ENCODE peak calls at places on chromosomes 4 and X, in six cellular contexts. One of them, this sample, is unnamed.

GRCh38 chrX:110125435-110125834 is 122.5 kb downstream of the TMEM164 start:
- DNase-seq in omental fat pad: no peak
- DNase-seq in Peyer's patch: no peak
- DNase-seq in CD4-positive, alpha-beta T cell: no peak
- DNase-seq in tibial artery: no peak
- DNase-seq in esophagus squamous epithelium: no peak
- DNase-seq in this sample: peak

GRCh38 chr4:61397174-61397573 is 197.0 kb downstream of the ADGRL3 start:
- DNase-seq in omental fat pad: no peak
- DNase-seq in tibial artery: no peak
- DNase-seq in CD4-positive, alpha-beta T cell: no peak
- DNase-seq in Peyer's patch: no peak
- DNase-seq in esophagus squamous epithelium: no peak
- DNase-seq in this sample: no peak

GRCh38 chrX:15515931-15516330 is 15.3 kb downstream of the BMX start:
- DNase-seq in esophagus squamous epithelium: no peak
- DNase-seq in tibial artery: no peak
- DNase-seq in omental fat pad: no peak
- DNase-seq in Peyer's patch: no peak
- DNase-seq in CD4-positive, alpha-beta T cell: no peak
- DNase-seq in this sample: no peak

GRCh38 chrX:154602766-154603437 is 16.2 kb downstream of the CTAG1B start:
- DNase-seq in omental fat pad: no peak
- DNase-seq in Peyer's patch: no peak
- DNase-seq in esophagus squamous epithelium: no peak
- DNase-seq in tibial artery: no peak
- DNase-seq in CD4-positive, alpha-beta T cell: no peak
- DNase-seq in this sample: no peak

GRCh38 chr4:14568356-14568755 is 433.9 kb upstream of the CPEB2 start:
- DNase-seq in tibial artery: no peak
- DNase-seq in Peyer's patch: no peak
- DNase-seq in esophagus squamous epithelium: no peak
- DNase-seq in omental fat pad: no peak
- DNase-seq in CD4-positive, alpha-beta T cell: no peak
- DNase-seq in this sample: no peak

GRCh38 chr4:7310441-7310840 is 118.1 kb downstream of the SORCS2 start:
- DNase-seq in tibial artery: no peak
- DNase-seq in esophagus squamous epithelium: no peak
- DNase-seq in omental fat pad: no peak
- DNase-seq in CD4-positive, alpha-beta T cell: no peak
- DNase-seq in Peyer's patch: no peak
- DNase-seq in this sample: no peak

GRCh38 chrX:48688531-48689142 is 5.0 kb downstream of the WAS start:
- DNase-seq in tibial artery: no peak
- DNase-seq in Peyer's patch: no peak
- DNase-seq in omental fat pad: no peak
- DNase-seq in CD4-positive, alpha-beta T cell: no peak
- DNase-seq in esophagus squamous epithelium: no peak
- DNase-seq in this sample: no peak

GRCh38 chr4:15234101-15234500 is 193.7 kb upstream of the C1QTNF7 start:
- DNase-seq in tibial artery: no peak
- DNase-seq in Peyer's patch: no peak
- DNase-seq in omental fat pad: no peak
- DNase-seq in CD4-positive, alpha-beta T cell: no peak
- DNase-seq in esophagus squamous epithelium: no peak
- DNase-seq in this sample: no peak

GRCh38 chr4:95869961-95870500 is 30.1 kb downstream of the PDHA2 start:
- DNase-seq in omental fat pad: no peak
- DNase-seq in CD4-positive, alpha-beta T cell: no peak
- DNase-seq in tibial artery: no peak
- DNase-seq in Peyer's patch: no peak
- DNase-seq in esophagus squamous epithelium: no peak
- DNase-seq in this sample: no peak

GRCh38 chr4:76758290-76758882 is 139.6 kb downstream of the SOWAHB start:
- DNase-seq in tibial artery: no peak
- DNase-seq in Peyer's patch: no peak
- DNase-seq in CD4-positive, alpha-beta T cell: no peak
- DNase-seq in esophagus squamous epithelium: no peak
- DNase-seq in omental fat pad: no peak
- DNase-seq in this sample: no peak

GRCh38 chr4:53863731-53864130 is 200.7 kb downstream of the CHIC2 start:
- DNase-seq in Peyer's patch: no peak
- DNase-seq in omental fat pad: no peak
- DNase-seq in CD4-positive, alpha-beta T cell: no peak
- DNase-seq in esophagus squamous epithelium: no peak
- DNase-seq in tibial artery: no peak
- DNase-seq in this sample: no peak

GRCh38 chr4:10168151-10168550 is 51.6 kb upstream of the WDR1 start:
- DNase-seq in omental fat pad: no peak
- DNase-seq in esophagus squamous epithelium: no peak
- DNase-seq in CD4-positive, alpha-beta T cell: no peak
- DNase-seq in Peyer's patch: no peak
- DNase-seq in tibial artery: no peak
- DNase-seq in this sample: no peak

GRCh38 chr4:8039290-8039689 is 99.6 kb upstream of the AFAP1 start:
- DNase-seq in omental fat pad: no peak
- DNase-seq in Peyer's patch: no peak
- DNase-seq in esophagus squamous epithelium: no peak
- DNase-seq in tibial artery: no peak
- DNase-seq in CD4-positive, alpha-beta T cell: no peak
- DNase-seq in this sample: no peak

GRCh38 chr4:88005086-88005485 is 2.3 kb upstream of the PKD2 start:
- DNase-seq in tibial artery: peak
- DNase-seq in esophagus squamous epithelium: no peak
- DNase-seq in omental fat pad: no peak
- DNase-seq in CD4-positive, alpha-beta T cell: no peak
- DNase-seq in Peyer's patch: no peak
- DNase-seq in this sample: no peak

GRCh38 chr4:161320377-161320776 is 843.4 kb downstream of the FSTL5 start:
- DNase-seq in tibial artery: no peak
- DNase-seq in Peyer's patch: no peak
- DNase-seq in CD4-positive, alpha-beta T cell: no peak
- DNase-seq in omental fat pad: no peak
- DNase-seq in esophagus squamous epithelium: no peak
- DNase-seq in this sample: no peak

GRCh38 chr4:143372093-143372915 is 35.6 kb downstream of the GAB1 start:
- DNase-seq in Peyer's patch: no peak
- DNase-seq in omental fat pad: no peak
- DNase-seq in CD4-positive, alpha-beta T cell: no peak
- DNase-seq in tibial artery: no peak
- DNase-seq in esophagus squamous epithelium: no peak
- DNase-seq in this sample: no peak

DNA sequence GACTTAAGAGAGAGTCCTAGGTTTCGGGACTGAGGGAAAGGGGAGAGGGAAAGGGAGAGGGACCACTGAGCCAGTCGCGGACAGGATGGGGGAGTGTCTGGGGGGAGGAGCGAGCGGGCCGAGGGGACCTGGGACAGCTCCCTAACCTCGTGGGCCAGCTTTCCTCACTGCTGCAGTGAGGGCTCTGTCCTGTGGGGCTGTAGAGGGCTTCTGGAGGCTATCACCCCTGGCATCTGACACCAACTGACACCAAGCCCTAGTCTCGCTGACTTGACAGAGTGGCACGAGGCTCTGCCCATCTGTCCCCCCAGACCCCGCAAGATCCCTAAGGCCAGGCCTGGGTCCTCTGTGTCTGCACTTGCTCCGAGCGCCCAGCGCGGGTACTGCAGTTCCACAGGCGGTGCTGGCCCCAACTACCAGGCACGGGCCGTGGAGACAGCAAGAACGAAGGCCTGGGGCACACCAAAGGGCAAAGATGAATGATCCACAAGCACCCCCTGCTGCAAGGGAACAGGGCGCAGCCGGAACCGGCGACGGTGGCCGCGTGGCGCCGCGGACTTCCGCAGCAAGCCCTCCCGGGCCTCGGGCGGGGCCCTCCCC is 465 bp downstream of the HAUS7 start:
- DNase-seq in tibial artery: no peak
- DNase-seq in esophagus squamous epithelium: no peak
- DNase-seq in omental fat pad: no peak
- DNase-seq in CD4-positive, alpha-beta T cell: no peak
- DNase-seq in Peyer's patch: no peak
- DNase-seq in this sample: peak
- TF ChIP-seq CTCF in tibial artery: peak
- TF ChIP-seq CTCF in esophagus squamous epithelium: no peak
- TF ChIP-seq CTCF in omental fat pad: peak
- TF ChIP-seq CTCF in CD4-positive, alpha-beta T cell: no peak
- TF ChIP-seq CTCF in Peyer's patch: peak
- TF ChIP-seq CTCF in this sample: no peak

DNA sequence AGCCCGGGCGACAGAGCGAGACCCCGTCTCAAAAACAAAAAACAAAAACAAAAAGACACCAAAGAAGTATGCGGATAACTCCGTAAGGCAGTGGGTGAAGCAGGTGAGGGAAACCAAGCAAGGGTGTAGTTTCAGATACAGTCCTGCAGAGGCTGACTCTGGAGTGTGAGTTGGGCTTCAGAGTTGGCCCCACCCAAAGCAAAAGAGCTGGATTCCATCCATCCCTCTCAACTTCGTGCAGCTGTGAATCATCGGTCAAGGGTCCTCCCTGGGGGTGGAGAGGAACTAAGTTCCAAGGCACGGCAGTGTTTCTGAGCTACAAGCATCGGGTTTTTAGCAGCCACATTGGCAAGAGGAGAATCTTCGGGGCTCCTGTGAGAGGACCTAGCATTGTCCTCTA is 43.9 kb upstream of the FAM9A start:
- DNase-seq in omental fat pad: no peak
- DNase-seq in tibial artery: no peak
- DNase-seq in Peyer's patch: no peak
- DNase-seq in CD4-positive, alpha-beta T cell: no peak
- DNase-seq in esophagus squamous epithelium: no peak
- DNase-seq in this sample: no peak
- TF ChIP-seq CTCF in omental fat pad: no peak
- TF ChIP-seq CTCF in tibial artery: no peak
- TF ChIP-seq CTCF in Peyer's patch: no peak
- TF ChIP-seq CTCF in CD4-positive, alpha-beta T cell: no peak
- TF ChIP-seq CTCF in esophagus squamous epithelium: no peak
- TF ChIP-seq CTCF in this sample: no peak

GRCh38 chr4:85657143-85657542 is 182.2 kb downstream of the ARHGAP24 start:
- DNase-seq in Peyer's patch: no peak
- DNase-seq in esophagus squamous epithelium: no peak
- DNase-seq in tibial artery: no peak
- DNase-seq in omental fat pad: no peak
- DNase-seq in CD4-positive, alpha-beta T cell: no peak
- DNase-seq in this sample: no peak

GRCh38 chr4:85659626-85660213 is 184.8 kb downstream of the ARHGAP24 start:
- DNase-seq in Peyer's patch: no peak
- DNase-seq in tibial artery: no peak
- DNase-seq in esophagus squamous epithelium: no peak
- DNase-seq in omental fat pad: no peak
- DNase-seq in CD4-positive, alpha-beta T cell: no peak
- DNase-seq in this sample: no peak

DNA sequence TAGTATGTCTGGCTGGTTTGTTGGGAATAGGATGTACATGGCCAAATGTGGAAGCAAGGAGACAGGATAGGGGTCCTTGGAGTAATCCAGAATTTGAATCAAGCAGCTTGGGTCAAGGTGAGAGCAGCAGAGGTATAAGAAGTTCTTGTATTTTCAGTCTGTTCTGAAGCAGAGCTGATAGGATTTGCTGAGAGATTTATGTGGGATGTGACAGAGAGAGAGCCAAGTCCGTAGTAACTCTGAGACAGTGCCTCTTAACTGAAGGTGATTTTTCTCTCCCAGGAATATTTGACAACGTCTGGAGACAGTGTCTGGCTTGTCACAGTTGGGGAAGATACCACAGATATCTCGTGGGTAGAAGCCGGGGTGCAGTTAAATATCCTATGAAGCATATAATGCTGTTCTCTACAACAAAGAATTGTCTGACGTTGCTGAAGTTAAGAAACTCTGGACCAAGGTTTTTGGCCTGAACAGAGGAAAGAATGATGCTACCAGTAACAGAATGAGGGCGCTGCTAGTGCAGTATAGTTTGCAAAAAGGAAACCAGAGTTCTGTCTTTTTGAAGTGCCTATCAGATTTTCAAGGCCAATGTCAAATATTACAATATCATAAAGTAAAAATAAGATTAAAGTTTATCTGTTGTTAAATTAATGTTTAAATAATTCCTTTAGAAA is 184.0 kb downstream of the ARHGAP24 start:
- DNase-seq in tibial artery: no peak
- DNase-seq in esophagus squamous epithelium: no peak
- DNase-seq in Peyer's patch: no peak
- DNase-seq in CD4-positive, alpha-beta T cell: no peak
- DNase-seq in omental fat pad: no peak
- DNase-seq in this sample: no peak
- TF ChIP-seq CTCF in tibial artery: no peak
- TF ChIP-seq CTCF in esophagus squamous epithelium: no peak
- TF ChIP-seq CTCF in Peyer's patch: no peak
- TF ChIP-seq CTCF in CD4-positive, alpha-beta T cell: no peak
- TF ChIP-seq CTCF in omental fat pad: no peak
- TF ChIP-seq CTCF in this sample: no peak

DNA sequence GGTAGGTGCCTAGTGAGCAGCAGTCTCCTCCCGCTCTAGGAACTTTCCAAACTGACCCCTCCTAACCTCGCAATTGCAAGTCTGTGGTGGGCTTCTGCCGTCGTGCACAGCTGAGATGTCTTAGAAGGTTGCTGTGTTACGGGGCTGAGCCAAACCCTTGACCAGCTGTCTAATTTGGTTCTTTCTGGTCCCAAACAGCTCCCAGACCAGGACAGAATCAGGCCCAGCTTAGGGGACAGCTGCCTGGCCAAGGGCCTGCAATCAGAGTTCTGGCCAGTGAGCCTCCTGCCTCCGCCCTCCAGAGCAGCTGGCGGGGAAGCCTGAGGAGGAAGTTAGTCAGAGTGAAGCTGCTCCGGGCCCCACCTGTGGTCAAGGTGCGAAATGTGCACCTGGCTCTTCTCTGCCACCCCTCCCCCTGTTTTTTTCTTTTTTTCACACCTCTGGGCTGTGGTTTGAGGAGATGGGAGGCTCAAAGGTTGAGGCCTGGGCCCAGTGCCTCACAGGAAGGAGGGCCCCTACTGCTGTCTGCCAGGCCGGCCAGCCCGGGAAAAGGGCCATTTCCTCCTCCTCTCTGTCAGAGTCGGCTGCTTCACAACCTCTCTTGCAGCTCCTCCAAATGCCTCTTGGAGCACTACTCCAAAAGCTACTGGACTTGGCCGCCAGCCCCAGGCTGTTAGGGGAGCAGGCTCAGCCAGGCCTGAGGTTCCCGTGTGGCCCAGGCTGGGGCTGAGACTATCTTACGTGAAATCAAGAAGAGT is 4.2 kb upstream of the CXCR3 start:
- DNase-seq in esophagus squamous epithelium: no peak
- DNase-seq in Peyer's patch: peak
- DNase-seq in CD4-positive, alpha-beta T cell: peak
- DNase-seq in omental fat pad: no peak
- DNase-seq in tibial artery: peak
- DNase-seq in this sample: peak
- TF ChIP-seq CTCF in esophagus squamous epithelium: peak
- TF ChIP-seq CTCF in Peyer's patch: peak
- TF ChIP-seq CTCF in CD4-positive, alpha-beta T cell: no peak
- TF ChIP-seq CTCF in omental fat pad: no peak
- TF ChIP-seq CTCF in tibial artery: no peak
- TF ChIP-seq CTCF in this sample: no peak